ENCODE peak calls at places on chromosomes 1 and 21, in six cellular contexts. U is kidney epithelial cell, T is foreskin fibroblast, H is heart right ventricle, N is nephron progenitor cell, X is GM23338. B is an unnamed sample.
A peak's percentile ranks its signal among the peaks of the same experiment; 100 is the strongest.

GRCh38 chr1:78114034-78114956 is 68.5 kb downstream of the GIPC2 start:
- DNase-seq in H (peak; percentile 66), T (peak; percentile 61), U (peak; percentile 18), N (peak; percentile 55), X (peak; percentile 89), B (peak; percentile 92)

GRCh38 chr1:247437551-247438535 is 20.1 kb downstream of the OR2B11 start:
- DNase-seq in U (no peak), N (no peak), H (no peak), T (no peak), X (no peak), B (no peak)

GRCh38 chr1:58628987-58629598 is 52.0 kb upstream of the TACSTD2 start:
- DNase-seq in N (no peak), T (no peak), X (no peak), U (no peak), H (no peak), B (peak; percentile 5)

GRCh38 chr1:167916766-167917511 is 3.0 kb upstream of the ADCY10 start:
- DNase-seq in X (no peak), T (no peak), N (no peak), U (no peak), H (no peak), B (no peak)

GRCh38 chr1:39295901-39296300 is 91.4 kb downstream of the MACF1 start:
- DNase-seq in H (no peak), N (no peak), U (no peak), T (no peak), X (no peak), B (no peak)

GRCh38 chr1:6275826-6276764 is 15.2 kb upstream of the GPR153 start:
- DNase-seq in X (peak; percentile 36), T (peak; percentile 86), N (peak; percentile 40), H (peak; percentile 81), U (no peak), B (peak; percentile 95)

GRCh38 chr21:43864806-43865470 is at the start of gene AGPAT3:
- DNase-seq in U (no peak), N (peak; percentile 56), T (no peak), H (no peak), X (peak; percentile 51), B (no peak)

GRCh38 chr1:163072658-163073057 is 3.5 kb downstream of the RGS4 start:
- DNase-seq in X (no peak), U (no peak), N (no peak), T (no peak), H (no peak), B (peak; percentile 51)

GRCh38 chr1:12600880-12601633 is 17.0 kb downstream of the DHRS3 start:
- DNase-seq in U (no peak), X (peak; percentile 81), H (no peak), T (no peak), N (peak; percentile 45), B (no peak)

GRCh38 chr1:172838681-172839313 is 179.9 kb downstream of the FASLG start:
- DNase-seq in N (no peak), U (no peak), T (no peak), X (no peak), H (no peak), B (no peak)

GRCh38 chr1:42321731-42322130 is 13.3 kb downstream of the FOXJ3 start:
- DNase-seq in X (no peak), U (no peak), H (no peak), T (no peak), N (no peak), B (no peak)

GRCh38 chr1:165162671-165163241 is 193.8 kb downstream of the LMX1A start:
- DNase-seq in H (no peak), X (peak; percentile 62), T (no peak), N (peak; percentile 44), U (no peak), B (peak; percentile 1)

GRCh38 chr1:66542811-66543767 is 9.1 kb downstream of the SGIP1 start:
- DNase-seq in H (peak; percentile 91), U (no peak), T (peak; percentile 87), X (no peak), N (no peak), B (peak; percentile 83)

GRCh38 chr21:45994086-45994661 is 12.6 kb downstream of the COL6A1 start:
- DNase-seq in T (no peak), U (no peak), X (no peak), H (peak; percentile 12), N (peak; percentile 1), B (peak; percentile 44)

GRCh38 chr1:26607191-26607590 is 77.6 kb downstream of the RPS6KA1 start:
- DNase-seq in X (no peak), H (no peak), N (no peak), U (no peak), T (no peak), B (peak; percentile 21)

GRCh38 chr1:26603856-26604255 is 74.3 kb downstream of the RPS6KA1 start:
- DNase-seq in H (no peak), N (no peak), X (no peak), T (no peak), U (no peak), B (no peak)

GRCh38 chr1:26597629-26598039 is 68.1 kb downstream of the RPS6KA1 start:
- DNase-seq in T (no peak), X (peak; percentile 79), N (no peak), U (no peak), H (no peak), B (peak; percentile 76)

GRCh38 chr1:26598890-26599289 is 69.3 kb downstream of the RPS6KA1 start:
- DNase-seq in U (no peak), N (no peak), T (no peak), X (no peak), H (no peak), B (no peak)

GRCh38 chr1:26602378-26602959 is 72.9 kb downstream of the RPS6KA1 start:
- DNase-seq in X (peak; percentile 72), U (no peak), T (peak; percentile 42), N (peak; percentile 47), H (peak; percentile 70), B (peak; percentile 78)
- TF ChIP-seq CTCF in X (peak; percentile 85), U (peak; percentile 69), T (peak; percentile 70), N (peak; percentile 93), H (peak; percentile 86), B (peak; percentile 74)

GRCh38 chr1:212267460-212267859 is 17.8 kb upstream of the PPP2R5A start:
- DNase-seq in X (no peak), T (no peak), U (no peak), H (no peak), N (no peak), B (no peak)

GRCh38 chr1:212267017-212267416 is 18.2 kb upstream of the PPP2R5A start:
- DNase-seq in H (no peak), N (no peak), U (no peak), T (no peak), X (no peak), B (no peak)

GRCh38 chr1:212271234-212271633 is 14.0 kb upstream of the PPP2R5A start:
- DNase-seq in X (no peak), N (no peak), T (no peak), H (no peak), U (no peak), B (no peak)

GRCh38 chr1:212270564-212270963 is 14.6 kb upstream of the PPP2R5A start:
- DNase-seq in T (no peak), N (no peak), X (no peak), H (no peak), U (no peak), B (no peak)

DNA sequence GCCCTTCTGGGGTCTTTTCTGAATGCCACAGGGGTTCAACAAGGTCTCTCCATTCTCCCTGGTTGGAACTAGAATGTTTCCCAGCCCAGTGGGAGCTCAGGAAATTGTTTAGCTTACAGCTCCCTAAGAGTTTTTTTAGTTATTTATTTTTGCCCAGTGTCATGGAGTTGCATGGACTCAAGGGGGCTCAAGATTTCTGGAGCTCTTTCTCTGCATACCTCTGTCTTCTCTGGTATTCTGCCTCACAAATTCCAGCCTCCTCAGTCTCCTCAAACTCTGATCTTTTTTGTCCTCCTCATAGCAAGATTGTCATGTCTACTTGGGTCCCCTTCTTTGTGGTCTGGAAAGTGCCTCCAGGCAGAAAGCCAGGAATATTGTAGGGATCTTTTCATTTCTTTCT is 15.9 kb upstream of the PPP2R5A start:
- DNase-seq in N (no peak), X (peak; percentile 55), H (no peak), U (no peak), T (no peak), B (peak; percentile 23)
- TF ChIP-seq CTCF in N (no peak), X (no peak), H (no peak), U (no peak), T (no peak), B (peak; percentile 35)

GRCh38 chr1:244545511-244545910 is 84.4 kb downstream of the CATSPERE start:
- DNase-seq in X (no peak), U (no peak), N (no peak), T (no peak), H (no peak), B (peak; percentile 44)

GRCh38 chr1:244552336-244552735 is 91.3 kb downstream of the CATSPERE start:
- DNase-seq in T (peak; percentile 4), H (no peak), U (no peak), X (no peak), N (no peak), B (peak; percentile 3)

GRCh38 chr1:244548558-244549115 is 87.6 kb downstream of the CATSPERE start:
- DNase-seq in N (no peak), H (no peak), X (peak; percentile 23), T (no peak), U (no peak), B (no peak)
- TF ChIP-seq CTCF in N (no peak), H (no peak), X (peak; percentile 43), T (no peak), U (no peak), B (no peak)

DNA sequence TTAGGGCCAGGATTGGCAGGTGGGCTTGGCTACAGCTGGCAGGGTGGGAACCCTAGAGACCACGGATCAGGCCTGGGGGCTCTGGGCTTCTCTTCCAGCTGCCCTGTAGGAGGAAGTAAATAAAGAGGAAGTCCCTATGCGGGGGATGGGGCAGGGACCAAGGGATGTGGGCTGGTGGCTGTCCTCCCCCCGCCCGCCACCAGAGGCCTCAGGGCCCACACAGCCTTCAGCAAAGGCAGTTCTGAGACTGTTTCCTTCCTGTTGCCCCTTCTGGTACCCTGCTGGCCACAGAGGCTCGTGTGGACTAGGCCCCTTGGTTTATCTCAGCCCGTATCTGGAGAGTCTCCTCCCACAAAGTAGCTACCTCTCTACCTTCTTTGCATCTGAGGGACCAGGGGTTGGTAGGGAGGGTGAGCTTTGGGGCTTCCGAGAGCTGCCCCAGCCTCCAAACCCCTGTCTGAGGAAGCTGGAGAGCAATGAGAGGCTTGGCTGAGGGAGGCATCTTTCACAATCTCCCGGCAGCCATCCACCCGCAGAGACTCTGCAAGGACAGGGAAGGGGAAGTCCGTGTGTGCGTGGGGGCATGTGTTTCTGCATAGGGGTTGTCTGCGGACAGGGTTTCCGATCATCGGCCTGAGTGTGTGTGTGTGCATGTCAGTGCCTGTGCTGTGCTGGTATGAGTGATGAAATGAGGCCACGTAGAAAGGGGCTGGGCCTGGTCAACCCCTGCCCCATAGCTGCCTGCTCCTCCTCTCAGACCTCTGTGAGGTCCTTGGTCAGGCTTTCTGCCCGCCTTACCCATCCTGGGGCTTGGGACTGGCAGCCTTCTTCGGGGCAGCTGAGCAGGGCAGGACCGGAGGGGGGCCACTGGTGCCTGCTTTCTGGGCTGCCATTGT is 12.5 kb downstream of the RPS6KA1 start:
- DNase-seq in X (peak; percentile 91), U (no peak), T (peak; percentile 29), N (peak; percentile 61), H (peak; percentile 73), B (peak; percentile 87)
- TF ChIP-seq CTCF in X (peak; percentile 49), U (peak; percentile 11), T (peak; percentile 13), N (peak; percentile 50), H (no peak), B (peak; percentile 38)

GRCh38 chr1:203127672-203128611 is at the start of gene ADORA1:
- DNase-seq in X (peak; percentile 94), N (peak; percentile 76), U (no peak), H (peak; percentile 62), T (peak; percentile 33), B (peak; percentile 57)
- TF ChIP-seq CTCF in X (peak; percentile 15), N (peak; percentile 30), U (peak; percentile 19), H (no peak), T (peak; percentile 4), B (no peak)